ENCODE peak calls at places on chromosomes 12 and 14, in seven cellular contexts. K is AG10803, L is uterus, E is prostate gland, Y is A549, R is cardiac muscle cell, D is kidney epithelial cell. V is an unnamed sample.

GRCh38 chr12:12776261-12776660 is 9.2 kb upstream of the APOLD1 start:
- DNase-seq in Y (no peak), L (no peak), R (no peak), D (peak; percentile 10), E (peak; percentile 58), K (no peak), V (no peak)

GRCh38 chr12:16606936-16607335 is 974 bp upstream of the LMO3 start:
- DNase-seq in D (no peak), R (peak; percentile 41), E (no peak), K (no peak), L (peak; percentile 62), Y (no peak), V (no peak)

GRCh38 chr12:128818065-128819022 is 5.4 kb downstream of the SLC15A4 start:
- DNase-seq in R (no peak), L (no peak), Y (no peak), K (peak; percentile 72), D (peak; percentile 26), E (no peak), V (no peak)

GRCh38 chr14:42921876-42922275 is 1315.2 kb downstream of the LRFN5 start:
- DNase-seq in K (no peak), L (no peak), Y (no peak), R (no peak), E (no peak), D (no peak), V (no peak)

GRCh38 chr14:53144244-53144643 is 8.9 kb downstream of the DDHD1 start:
- DNase-seq in E (no peak), L (no peak), D (no peak), K (no peak), Y (no peak), R (no peak), V (no peak)

GRCh38 chr12:97552410-97553050 is 89.9 kb downstream of the RMST start:
- DNase-seq in R (no peak), E (peak; percentile 51), D (no peak), K (no peak), Y (no peak), L (no peak), V (no peak)

GRCh38 chr12:4001031-4001430 is 127.8 kb upstream of the PARP11 start:
- DNase-seq in D (no peak), L (no peak), R (no peak), Y (no peak), K (no peak), E (no peak), V (no peak)

GRCh38 chr14:21087294-21088091 is 11.0 kb downstream of the ZNF219 start:
- DNase-seq in D (no peak), E (no peak), K (peak; percentile 94), R (no peak), Y (no peak), L (no peak), V (peak; percentile 80)

GRCh38 chr12:1846421-1847405 is 26.3 kb downstream of the LRTM2 start:
- DNase-seq in E (no peak), Y (no peak), D (no peak), R (no peak), K (no peak), L (peak; percentile 8), V (no peak)

GRCh38 chr12:106831699-106832098 is 57.2 kb downstream of the RIC8B start:
- DNase-seq in R (no peak), Y (no peak), K (no peak), D (no peak), L (no peak), E (no peak), V (no peak)

GRCh38 chr12:59393506-59393905 is 202.3 kb upstream of the SLC16A7 start:
- DNase-seq in Y (no peak), R (no peak), L (no peak), D (no peak), K (no peak), E (no peak), V (no peak)

GRCh38 chr12:102824218-102824835 is 92.7 kb downstream of the PAH start:
- DNase-seq in K (peak; percentile 27), R (peak; percentile 89), Y (peak; percentile 27), D (no peak), E (no peak), L (no peak), V (no peak)

GRCh38 chr12:20101046-20101445 is 267.3 kb upstream of the PDE3A start:
- DNase-seq in L (no peak), R (no peak), E (no peak), Y (no peak), K (peak; percentile 10), D (no peak), V (no peak)

GRCh38 chr12:129371268-129371667 is 518.0 kb downstream of the GLT1D1 start:
- DNase-seq in E (no peak), K (no peak), Y (no peak), L (no peak), R (no peak), D (no peak), V (no peak)

GRCh38 chr14:89493877-89494634 is 77.0 kb upstream of the FOXN3 start:
- DNase-seq in K (no peak), R (no peak), E (no peak), L (no peak), D (peak; percentile 93), Y (no peak), V (no peak)

GRCh38 chr12:93614917-93615596 is 42.6 kb downstream of the SOCS2 start:
- DNase-seq in K (peak; percentile 71), L (no peak), R (peak; percentile 42), Y (no peak), E (no peak), D (no peak), V (no peak)

GRCh38 chr12:67943295-67943892 is 45.9 kb upstream of the IFNG-AS1 start:
- DNase-seq in R (peak; percentile 83), L (peak; percentile 77), D (no peak), Y (peak; percentile 51), E (peak; percentile 78), K (peak; percentile 75), V (no peak)

GRCh38 chr12:2958432-2959193 is 584 bp upstream of the TEAD4 start:
- DNase-seq in L (peak; percentile 33), Y (peak; percentile 92), R (peak; percentile 75), K (peak; percentile 77), E (peak; percentile 42), D (no peak), V (no peak)

GRCh38 chr14:101980700-101981099 is 16.3 kb downstream of the DYNC1H1 start:
- DNase-seq in Y (peak; percentile 56), L (peak; percentile 86), E (peak; percentile 84), K (peak; percentile 99), D (peak; percentile 99), R (no peak), V (peak; percentile 94)

GRCh38 chr12:32903763-32904162 is 7.2 kb upstream of the PKP2 start:
- DNase-seq in Y (no peak), D (no peak), K (no peak), E (no peak), L (no peak), R (no peak), V (no peak)

GRCh38 chr12:68319988-68320623 is 12.1 kb downstream of the MDM1 start:
- DNase-seq in Y (no peak), L (peak; percentile 88), K (peak; percentile 70), D (no peak), R (no peak), E (no peak), V (no peak)

GRCh38 chr12:109385339-109386078 is 37.8 kb downstream of the MYO1H start:
- DNase-seq in E (no peak), K (peak; percentile 69), R (peak; percentile 33), Y (peak; percentile 51), D (no peak), L (peak; percentile 29), V (peak; percentile 89)

GRCh38 chr12:18552829-18553228 is 185.0 kb downstream of the PLCZ1 start:
- DNase-seq in K (no peak), D (no peak), L (no peak), E (no peak), Y (no peak), R (no peak), V (no peak)

GRCh38 chr14:44204061-44204815 is 302.8 kb downstream of the FSCB start:
- DNase-seq in K (no peak), D (no peak), Y (no peak), R (peak; percentile 68), L (no peak), E (no peak), V (no peak)

GRCh38 chr14:70622111-70622712 is 19.5 kb upstream of the TTC9 start:
- DNase-seq in D (no peak), K (peak; percentile 12), R (peak; percentile 74), Y (peak; percentile 67), E (peak; percentile 47), L (no peak), V (no peak)

GRCh38 chr14:101008196-101008595 is 104.7 kb upstream of the RTL1 start:
- DNase-seq in D (no peak), R (no peak), E (peak; percentile 2), Y (no peak), L (no peak), K (no peak), V (peak; percentile 80)

GRCh38 chr12:62703011-62703380 is 232.0 kb downstream of the PPM1H start:
- DNase-seq in R (no peak), L (no peak), D (no peak), K (peak; percentile 87), E (no peak), Y (no peak), V (no peak)
- H3K4me3 ChIP-seq in R (no peak overlapping the region), L (no peak overlapping the region), D (no peak overlapping the region), K (no peak overlapping the region), E (no peak overlapping the region), Y (no peak overlapping the region), V (no peak overlapping the region)

GRCh38 chr12:89040146-89040964 is 311.9 kb downstream of the DUSP6 start:
- DNase-seq in E (no peak), R (no peak), Y (no peak), K (no peak), L (no peak), D (no peak), V (no peak)
- TF ChIP-seq CTCF in E (no peak), R (no peak), Y (no peak), K (no peak), L (no peak), D (no peak), V (no peak)

DNA sequence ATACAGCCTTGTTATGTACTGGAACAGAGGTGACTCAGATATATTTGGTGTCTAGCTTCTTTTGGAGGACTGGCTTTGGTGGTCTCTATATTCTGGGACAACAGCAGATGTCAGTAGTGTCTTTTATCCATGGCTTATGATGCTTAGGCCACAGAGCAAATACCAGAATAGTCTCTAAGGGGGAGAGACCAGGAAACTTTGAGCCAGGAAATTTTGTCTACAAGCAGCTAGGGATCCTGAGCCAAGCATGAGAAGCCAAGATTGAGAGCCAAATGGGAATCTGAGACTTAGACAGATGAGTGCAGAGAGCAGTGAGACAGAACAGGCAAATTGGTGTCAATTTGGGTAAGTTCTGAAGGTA is 28.4 kb upstream of the PTPRR start:
- DNase-seq in D (no peak), Y (no peak), E (no peak), L (no peak), K (no peak), R (no peak), V (peak; percentile 59)
- H3K4me3 ChIP-seq in D (no peak overlapping the region), Y (no peak overlapping the region), E (no peak overlapping the region), L (no peak overlapping the region), K (no peak overlapping the region), R (no peak overlapping the region), V (no peak overlapping the region)

DNA sequence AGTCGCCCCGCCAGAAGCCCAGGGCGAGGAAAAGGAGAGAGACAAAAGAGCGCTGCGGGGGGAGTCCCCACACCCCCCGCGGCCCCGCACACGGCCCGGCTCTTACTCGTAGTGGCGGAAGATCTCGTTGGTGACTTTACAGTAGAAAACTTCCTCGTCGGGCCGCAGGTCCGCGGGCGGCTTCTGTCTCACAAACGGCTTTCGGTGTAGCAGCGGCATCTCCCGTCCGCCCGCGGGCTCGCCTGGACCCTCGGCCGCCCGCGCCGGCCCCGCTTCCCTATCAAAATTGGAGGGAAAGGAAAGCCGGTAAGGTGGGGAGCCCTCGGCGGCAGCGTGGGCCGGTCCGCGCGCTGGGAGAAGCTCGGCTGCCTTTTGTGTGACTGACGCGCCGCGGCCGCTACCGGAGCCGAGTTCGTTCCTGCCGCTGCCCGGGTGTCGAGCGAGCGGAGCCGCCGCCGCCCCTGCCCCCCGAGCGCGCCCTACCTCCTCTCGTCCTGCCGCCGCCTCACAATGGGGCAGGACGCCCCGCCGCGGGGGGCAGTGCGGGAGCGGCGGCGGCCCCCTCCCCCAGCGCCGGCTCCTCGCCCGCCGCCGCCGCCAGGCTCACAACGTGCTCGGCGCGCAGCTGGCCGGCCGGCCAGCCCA is 652 bp downstream of the BAZ1A start:
- DNase-seq in D (no peak), E (peak; percentile 32), K (peak; percentile 47), R (peak; percentile 72), L (peak; percentile 30), Y (peak; percentile 21), V (peak; percentile 91)
- TF ChIP-seq CTCF in D (no peak), E (no peak), K (no peak), R (peak; percentile 5), L (no peak), Y (no peak), V (no peak)

V was measured in lower leg skin.